ENCODE peak calls at places on chromosomes 6 and 20, in eight cellular contexts. F, Z, Y, J, I, M, A and D are unnamed samples.

GRCh38 chr6:34546551-34547321 is 9.4 kb downstream of the SPDEF start:
- DNase-seq in F (no peak), Z (no peak), Y (no peak), J (no peak), I (peak), M (peak), A (no peak), D (no peak)

GRCh38 chr20:11676618-11677289 is 240.9 kb upstream of the BTBD3 start:
- DNase-seq in F (peak), Z (no peak), Y (peak), J (no peak), I (peak), M (peak), A (no peak), D (no peak)

GRCh38 chr6:33314943-33315752 is 1.3 kb upstream of the TAPBP start:
- DNase-seq in F (no peak), Z (peak), Y (no peak), J (no peak), I (peak), M (peak), A (no peak), D (no peak)

GRCh38 chr6:164832410-164832809 is 477.0 kb downstream of the C6orf118 start:
- DNase-seq in F (peak), Z (no peak), Y (no peak), J (no peak), I (no peak), M (peak), A (no peak), D (no peak)

GRCh38 chr6:107216197-107216933 is 101.0 kb upstream of the BEND3 start:
- DNase-seq in F (no peak), Z (no peak), Y (no peak), J (no peak), I (no peak), M (no peak), A (no peak), D (no peak)

GRCh38 chr6:135826225-135826804 is 25.2 kb upstream of the PDE7B start:
- DNase-seq in F (no peak), Z (no peak), Y (no peak), J (no peak), I (no peak), M (no peak), A (no peak), D (no peak)

GRCh38 chr6:20608371-20608770 is 74.1 kb downstream of the CDKAL1 start:
- DNase-seq in F (no peak), Z (no peak), Y (no peak), J (no peak), I (no peak), M (no peak), A (no peak), D (no peak)

GRCh38 chr20:16404640-16405039 is 168.6 kb downstream of the KIF16B start:
- DNase-seq in F (no peak), Z (no peak), Y (no peak), J (no peak), I (no peak), M (no peak), A (no peak), D (no peak)

GRCh38 chr20:34312544-34313217 is 9.5 kb upstream of the AHCY start:
- DNase-seq in F (peak), Z (peak), Y (peak), J (peak), I (peak), M (peak), A (peak), D (peak)

GRCh38 chr6:160882741-160883340 is 108.7 kb upstream of the MAP3K4 start:
- DNase-seq in F (no peak), Z (no peak), Y (no peak), J (no peak), I (no peak), M (no peak), A (no peak), D (no peak)

GRCh38 chr6:73236147-73236750 is 11.0 kb upstream of the KHDC1L start:
- DNase-seq in F (no peak), Z (no peak), Y (peak), J (no peak), I (no peak), M (peak), A (no peak), D (peak)

GRCh38 chr6:43926644-43927524 is 156.9 kb downstream of the VEGFA start:
- DNase-seq in F (no peak), Z (peak), Y (peak), J (no peak), I (no peak), M (peak), A (no peak), D (no peak)

GRCh38 chr6:166242888-166243287 is 65.3 kb downstream of the PRR18 start:
- DNase-seq in F (no peak), Z (no peak), Y (no peak), J (no peak), I (no peak), M (peak), A (no peak), D (no peak)

GRCh38 chr20:51023617-51024155 is 779 bp upstream of the KCNG1 start:
- DNase-seq in F (no peak), Z (no peak), Y (no peak), J (no peak), I (no peak), M (no peak), A (no peak), D (no peak)

GRCh38 chr6:31538805-31539400 is 2.9 kb downstream of the DDX39B start:
- DNase-seq in F (no peak), Z (no peak), Y (no peak), J (no peak), I (no peak), M (no peak), A (no peak), D (no peak)

GRCh38 chr6:149499066-149499465 is 14.3 kb upstream of the ZC3H12D start:
- DNase-seq in F (no peak), Z (no peak), Y (peak), J (no peak), I (no peak), M (peak), A (no peak), D (peak)

GRCh38 chr20:58878399-58878798 is 25.9 kb downstream of the GNAS start:
- DNase-seq in F (no peak), Z (no peak), Y (no peak), J (no peak), I (no peak), M (no peak), A (no peak), D (no peak)

GRCh38 chr6:135759831-135760230 is 91.7 kb upstream of the PDE7B start:
- DNase-seq in F (no peak), Z (no peak), Y (no peak), J (no peak), I (no peak), M (no peak), A (no peak), D (no peak)

GRCh38 chr20:21266191-21266536 is 37.0 kb upstream of the XRN2 start:
- DNase-seq in F (no peak), Z (no peak), Y (no peak), J (no peak), I (no peak), M (no peak), A (no peak), D (no peak)

GRCh38 chr6:71513036-71513435 is 224.4 kb downstream of the OGFRL1 start:
- DNase-seq in F (no peak), Z (no peak), Y (no peak), J (no peak), I (no peak), M (no peak), A (no peak), D (no peak)

GRCh38 chr6:90403489-90404381 is 107.1 kb upstream of the BACH2 start:
- DNase-seq in F (no peak), Z (no peak), Y (no peak), J (no peak), I (peak), M (peak), A (no peak), D (no peak)

GRCh38 chr6:106257195-106257594 is 68.4 kb downstream of the ATG5 start:
- DNase-seq in F (no peak), Z (no peak), Y (no peak), J (no peak), I (no peak), M (peak), A (no peak), D (no peak)

GRCh38 chr6:33126101-33126714 is 50.4 kb downstream of the HLA-DPB1 start:
- DNase-seq in F (peak), Z (peak), Y (no peak), J (peak), I (peak), M (peak), A (no peak), D (peak)

GRCh38 chr20:44758247-44759101 is 12.8 kb downstream of the KCNK15 start:
- DNase-seq in F (no peak), Z (no peak), Y (no peak), J (no peak), I (no peak), M (no peak), A (no peak), D (no peak)

GRCh38 chr6:35489066-35489465 is 7.8 kb downstream of the TEAD3 start:
- DNase-seq in F (no peak), Z (no peak), Y (no peak), J (no peak), I (no peak), M (no peak), A (no peak), D (no peak)

GRCh38 chr6:87705070-87705691 is 3.1 kb upstream of the AKIRIN2 start:
- DNase-seq in F (no peak), Z (no peak), Y (no peak), J (no peak), I (no peak), M (peak), A (no peak), D (no peak)

GRCh38 chr20:35561268-35561667 is 19.4 kb downstream of the ERGIC3 start:
- DNase-seq in F (no peak), Z (no peak), Y (no peak), J (no peak), I (no peak), M (peak), A (no peak), D (no peak)

GRCh38 chr6:23106951-23107350 is 537.6 kb downstream of the HDGFL1 start:
- DNase-seq in F (no peak), Z (no peak), Y (peak), J (no peak), I (no peak), M (peak), A (no peak), D (peak)

GRCh38 chr6:108797951-108798671 is 50.1 kb upstream of the ARMC2 start:
- DNase-seq in F (no peak), Z (no peak), Y (no peak), J (no peak), I (no peak), M (peak), A (no peak), D (no peak)

GRCh38 chr6:26183581-26184408 is 96.6 kb downstream of the HFE start:
- DNase-seq in F (peak), Z (peak), Y (peak), J (peak), I (peak), M (peak), A (no peak), D (no peak)

GRCh38 chr6:157089258-157089657 is 234.1 kb downstream of the TMEM242 start:
- DNase-seq in F (no peak), Z (no peak), Y (peak), J (no peak), I (no peak), M (no peak), A (no peak), D (no peak)